ENCODE peak calls at places on chromosomes 2 and 18, in eight cellular contexts. One of them, this sample, is unnamed.

GRCh38 chr2:33526132-33526531 is 49.7 kb downstream of the RASGRP3 start:
- DNase-seq in spleen: no peak
- DNase-seq in OCI-LY7: no peak
- DNase-seq in kidney: no peak
- DNase-seq in HCT116: no peak
- DNase-seq in lower lobe of right lung: no peak
- DNase-seq in heart right ventricle: no peak
- DNase-seq in transverse colon: no peak
- DNase-seq in this sample: no peak

GRCh38 chr2:196205891-196206408 is 34.6 kb upstream of the STK17B start:
- DNase-seq in spleen: no peak
- DNase-seq in transverse colon: no peak
- DNase-seq in heart right ventricle: no peak
- DNase-seq in OCI-LY7: no peak
- DNase-seq in kidney: no peak
- DNase-seq in HCT116: no peak
- DNase-seq in lower lobe of right lung: no peak
- DNase-seq in this sample: no peak

GRCh38 chr18:38539373-38539772 is 973.8 kb upstream of the CELF4 start:
- DNase-seq in kidney: no peak
- DNase-seq in heart right ventricle: no peak
- DNase-seq in spleen: no peak
- DNase-seq in lower lobe of right lung: no peak
- DNase-seq in OCI-LY7: no peak
- DNase-seq in transverse colon: no peak
- DNase-seq in HCT116: no peak
- DNase-seq in this sample: no peak

GRCh38 chr2:37376421-37377186 is 32.2 kb downstream of the QPCT start:
- DNase-seq in transverse colon: peak; percentile 33
- DNase-seq in spleen: no peak
- DNase-seq in kidney: no peak
- DNase-seq in HCT116: peak; percentile 60
- DNase-seq in heart right ventricle: peak; percentile 13
- DNase-seq in lower lobe of right lung: no peak
- DNase-seq in OCI-LY7: peak; percentile 95
- DNase-seq in this sample: no peak

GRCh38 chr18:63637703-63638102 is 6.4 kb downstream of the SERPINB4 start:
- DNase-seq in transverse colon: no peak
- DNase-seq in spleen: no peak
- DNase-seq in OCI-LY7: no peak
- DNase-seq in kidney: no peak
- DNase-seq in HCT116: no peak
- DNase-seq in heart right ventricle: no peak
- DNase-seq in lower lobe of right lung: no peak
- DNase-seq in this sample: no peak

GRCh38 chr2:133204461-133204860 is 363.8 kb downstream of the NCKAP5 start:
- DNase-seq in OCI-LY7: no peak
- DNase-seq in spleen: no peak
- DNase-seq in heart right ventricle: no peak
- DNase-seq in HCT116: no peak
- DNase-seq in kidney: no peak
- DNase-seq in lower lobe of right lung: no peak
- DNase-seq in transverse colon: no peak
- DNase-seq in this sample: no peak

GRCh38 chr2:69931832-69932595 is 17.1 kb downstream of the MXD1 start:
- DNase-seq in lower lobe of right lung: no peak
- DNase-seq in heart right ventricle: no peak
- DNase-seq in OCI-LY7: no peak
- DNase-seq in transverse colon: no peak
- DNase-seq in kidney: no peak
- DNase-seq in HCT116: no peak
- DNase-seq in spleen: no peak
- DNase-seq in this sample: no peak

GRCh38 chr2:67802824-67803223 is 260.0 kb downstream of the C1D start:
- DNase-seq in kidney: no peak
- DNase-seq in OCI-LY7: no peak
- DNase-seq in lower lobe of right lung: no peak
- DNase-seq in spleen: no peak
- DNase-seq in heart right ventricle: no peak
- DNase-seq in HCT116: no peak
- DNase-seq in transverse colon: no peak
- DNase-seq in this sample: no peak

GRCh38 chr2:127068351-127068741 is 38.6 kb downstream of the BIN1 start:
- DNase-seq in lower lobe of right lung: no peak
- DNase-seq in kidney: no peak
- DNase-seq in transverse colon: no peak
- DNase-seq in HCT116: no peak
- DNase-seq in spleen: no peak
- DNase-seq in OCI-LY7: no peak
- DNase-seq in heart right ventricle: no peak
- DNase-seq in this sample: no peak

GRCh38 chr2:27765621-27766286 is 5.8 kb upstream of the MRPL33 start:
- DNase-seq in lower lobe of right lung: peak; percentile 86
- DNase-seq in spleen: peak; percentile 82
- DNase-seq in transverse colon: peak; percentile 66
- DNase-seq in kidney: peak; percentile 93
- DNase-seq in HCT116: peak; percentile 55
- DNase-seq in OCI-LY7: no peak
- DNase-seq in heart right ventricle: peak; percentile 63
- DNase-seq in this sample: peak; percentile 91

GRCh38 chr2:229446316-229446715 is 175.2 kb upstream of the PID1 start:
- DNase-seq in OCI-LY7: no peak
- DNase-seq in heart right ventricle: no peak
- DNase-seq in HCT116: no peak
- DNase-seq in spleen: no peak
- DNase-seq in transverse colon: no peak
- DNase-seq in kidney: no peak
- DNase-seq in lower lobe of right lung: no peak
- DNase-seq in this sample: no peak

GRCh38 chr2:49753344-49753930 is 599.1 kb upstream of the FSHR start:
- DNase-seq in lower lobe of right lung: no peak
- DNase-seq in spleen: no peak
- DNase-seq in transverse colon: no peak
- DNase-seq in kidney: no peak
- DNase-seq in heart right ventricle: no peak
- DNase-seq in OCI-LY7: no peak
- DNase-seq in HCT116: no peak
- DNase-seq in this sample: no peak

GRCh38 chr2:2843969-2844548 is 513.0 kb upstream of the MYT1L start:
- DNase-seq in spleen: peak; percentile 56
- DNase-seq in kidney: no peak
- DNase-seq in lower lobe of right lung: no peak
- DNase-seq in OCI-LY7: peak; percentile 35
- DNase-seq in heart right ventricle: no peak
- DNase-seq in HCT116: peak; percentile 7
- DNase-seq in transverse colon: no peak
- DNase-seq in this sample: no peak

GRCh38 chr2:70616168-70616694 is 62.6 kb upstream of the TGFA start:
- DNase-seq in HCT116: no peak
- DNase-seq in heart right ventricle: no peak
- DNase-seq in OCI-LY7: no peak
- DNase-seq in spleen: no peak
- DNase-seq in transverse colon: peak; percentile 52
- DNase-seq in lower lobe of right lung: no peak
- DNase-seq in kidney: no peak
- DNase-seq in this sample: no peak

GRCh38 chr2:207257291-207258190 is 91.8 kb upstream of the KLF7 start:
- DNase-seq in lower lobe of right lung: no peak
- DNase-seq in OCI-LY7: no peak
- DNase-seq in transverse colon: no peak
- DNase-seq in spleen: no peak
- DNase-seq in HCT116: no peak
- DNase-seq in heart right ventricle: no peak
- DNase-seq in kidney: no peak
- DNase-seq in this sample: no peak

DNA sequence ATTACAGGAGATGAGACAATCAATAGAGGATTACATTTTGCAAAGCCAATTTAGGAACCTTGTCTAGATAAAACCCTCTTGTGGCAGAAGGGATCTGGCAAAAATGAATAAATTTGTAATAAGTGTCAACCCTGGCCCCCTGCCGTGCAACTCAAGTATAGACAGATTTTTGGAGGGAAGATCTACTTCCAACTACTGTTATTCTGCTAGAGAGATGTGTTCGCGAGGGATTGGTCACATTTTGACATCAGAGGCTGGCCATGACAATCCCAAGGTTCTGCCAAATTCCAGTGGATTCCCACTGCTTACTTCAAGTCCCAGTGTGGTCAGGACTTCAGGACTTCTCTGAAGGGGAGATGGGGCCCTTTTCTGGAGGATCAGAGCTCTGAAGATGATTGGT is 192.6 kb downstream of the SH3RF3 start:
- DNase-seq in lower lobe of right lung: no peak
- DNase-seq in OCI-LY7: no peak
- DNase-seq in HCT116: no peak
- DNase-seq in kidney: no peak
- DNase-seq in heart right ventricle: no peak
- DNase-seq in transverse colon: no peak
- DNase-seq in spleen: no peak
- DNase-seq in this sample: no peak
- H3K4me1 ChIP-seq in lower lobe of right lung: peaks cover 86% of the 10 kb centered on the region
- H3K4me1 ChIP-seq in OCI-LY7: no peaks in the 10 kb centered on the region
- H3K4me1 ChIP-seq in HCT116: no peaks in the 10 kb centered on the region
- H3K4me1 ChIP-seq in kidney: peaks cover 34% of the 10 kb centered on the region
- H3K4me1 ChIP-seq in heart right ventricle: peaks cover 72% of the 10 kb centered on the region
- H3K4me1 ChIP-seq in transverse colon: peaks cover 19% of the 10 kb centered on the region
- H3K4me1 ChIP-seq in spleen: peaks cover 9% of the 10 kb centered on the region
- H3K4me1 ChIP-seq in this sample: peaks cover 68% of the 10 kb centered on the region

GRCh38 chr2:118502106-118502505 is 345.3 kb downstream of the EN1 start:
- DNase-seq in heart right ventricle: no peak
- DNase-seq in OCI-LY7: no peak
- DNase-seq in lower lobe of right lung: no peak
- DNase-seq in spleen: no peak
- DNase-seq in kidney: no peak
- DNase-seq in transverse colon: no peak
- DNase-seq in HCT116: no peak
- DNase-seq in this sample: no peak

GRCh38 chr2:118509319-118510016 is 338.0 kb downstream of the EN1 start:
- DNase-seq in kidney: no peak
- DNase-seq in heart right ventricle: no peak
- DNase-seq in HCT116: no peak
- DNase-seq in OCI-LY7: no peak
- DNase-seq in spleen: no peak
- DNase-seq in transverse colon: no peak
- DNase-seq in lower lobe of right lung: no peak
- DNase-seq in this sample: no peak

GRCh38 chr2:118508282-118508681 is 339.2 kb downstream of the EN1 start:
- DNase-seq in transverse colon: no peak
- DNase-seq in HCT116: no peak
- DNase-seq in heart right ventricle: no peak
- DNase-seq in OCI-LY7: no peak
- DNase-seq in lower lobe of right lung: no peak
- DNase-seq in kidney: no peak
- DNase-seq in spleen: no peak
- DNase-seq in this sample: no peak

GRCh38 chr2:118510807-118511206 is 336.6 kb downstream of the EN1 start:
- DNase-seq in OCI-LY7: no peak
- DNase-seq in spleen: no peak
- DNase-seq in heart right ventricle: no peak
- DNase-seq in lower lobe of right lung: no peak
- DNase-seq in kidney: no peak
- DNase-seq in HCT116: no peak
- DNase-seq in transverse colon: no peak
- DNase-seq in this sample: no peak

DNA sequence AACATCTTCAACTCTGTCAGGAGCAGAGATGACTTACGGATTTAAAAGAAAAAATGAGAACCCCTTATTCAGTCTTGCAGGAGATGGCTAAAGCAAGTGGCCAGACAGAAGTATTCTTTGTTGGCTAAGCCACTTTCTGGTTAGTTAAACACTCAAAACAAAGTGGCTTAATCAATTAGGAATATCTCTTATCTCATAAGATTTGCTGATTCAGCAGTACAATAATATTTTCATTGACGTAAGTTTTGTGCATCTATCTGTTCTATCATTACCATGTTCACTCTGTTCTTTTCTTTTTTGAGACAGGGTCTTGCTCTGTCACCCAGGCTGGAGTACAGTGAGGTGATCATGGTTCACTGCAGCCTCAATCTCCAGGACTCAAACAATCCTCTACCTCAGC is 342.0 kb downstream of the EN1 start:
- DNase-seq in transverse colon: no peak
- DNase-seq in lower lobe of right lung: no peak
- DNase-seq in heart right ventricle: no peak
- DNase-seq in kidney: no peak
- DNase-seq in HCT116: no peak
- DNase-seq in OCI-LY7: no peak
- DNase-seq in spleen: no peak
- DNase-seq in this sample: no peak
- H3K27ac ChIP-seq in transverse colon: no peak overlapping the region
- H3K27ac ChIP-seq in lower lobe of right lung: no peak overlapping the region
- H3K27ac ChIP-seq in heart right ventricle: no peak overlapping the region
- H3K27ac ChIP-seq in kidney: no peak overlapping the region
- H3K27ac ChIP-seq in HCT116: no peak overlapping the region
- H3K27ac ChIP-seq in OCI-LY7: no peak overlapping the region
- H3K27ac ChIP-seq in spleen: no peak overlapping the region
- H3K27ac ChIP-seq in this sample: no peak overlapping the region

GRCh38 chr2:54613361-54613760 is 110.1 kb upstream of the EML6 start:
- DNase-seq in HCT116: no peak
- DNase-seq in heart right ventricle: no peak
- DNase-seq in OCI-LY7: no peak
- DNase-seq in spleen: no peak
- DNase-seq in kidney: no peak
- DNase-seq in lower lobe of right lung: no peak
- DNase-seq in transverse colon: no peak
- DNase-seq in this sample: no peak
- H3K4me1 ChIP-seq in HCT116: no peaks in the 10 kb centered on the region
- H3K4me1 ChIP-seq in heart right ventricle: peaks cover 98% of the 10 kb centered on the region
- H3K4me1 ChIP-seq in OCI-LY7: peaks cover 11% of the 10 kb centered on the region
- H3K4me1 ChIP-seq in spleen: peaks cover 21% of the 10 kb centered on the region
- H3K4me1 ChIP-seq in kidney: peaks cover 31% of the 10 kb centered on the region
- H3K4me1 ChIP-seq in lower lobe of right lung: peaks cover 57% of the 10 kb centered on the region
- H3K4me1 ChIP-seq in transverse colon: peaks cover 17% of the 10 kb centered on the region
- H3K4me1 ChIP-seq in this sample: peaks cover 44% of the 10 kb centered on the region

DNA sequence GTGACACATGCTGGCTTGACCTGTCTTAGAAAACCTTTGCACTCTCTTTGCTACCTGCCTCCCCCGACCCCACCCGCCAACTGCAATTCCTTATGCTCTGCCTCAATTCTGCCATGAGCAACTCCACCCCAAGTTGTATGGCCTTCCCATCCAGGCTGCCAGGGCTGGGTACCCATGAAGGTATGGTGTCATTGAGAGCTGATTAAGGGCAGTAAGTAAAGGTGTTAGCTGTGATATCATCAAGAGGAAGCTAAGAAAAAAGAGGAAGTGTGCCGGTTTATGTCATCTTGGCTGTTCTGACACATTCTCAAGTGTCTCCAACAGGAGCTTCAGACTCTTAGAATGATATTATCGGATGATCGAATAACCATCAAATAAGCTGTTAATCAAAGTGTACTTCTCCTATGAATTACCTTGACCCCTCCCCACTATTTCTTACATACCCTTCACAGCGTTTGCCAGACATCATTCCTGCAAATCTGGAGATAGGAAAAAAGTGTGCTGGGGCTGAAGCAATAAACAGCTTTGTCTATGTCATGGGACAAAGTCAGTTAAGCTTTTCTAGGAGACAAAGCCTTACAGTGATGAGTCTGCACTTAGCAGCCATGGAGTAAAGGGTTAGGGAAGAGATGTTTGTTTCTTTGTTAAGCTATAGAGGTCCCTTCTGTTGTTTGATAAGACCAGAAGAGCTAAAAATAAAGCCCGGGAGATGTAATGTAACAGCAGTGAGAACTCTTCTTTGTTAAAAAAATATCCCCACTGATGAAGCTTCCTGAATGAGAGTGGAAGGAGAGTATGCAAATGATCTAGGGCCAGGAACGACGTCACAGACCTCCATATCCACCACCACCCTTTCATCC is 40.4 kb upstream of the SMAD2 start:
- DNase-seq in OCI-LY7: peak; percentile 21
- DNase-seq in HCT116: no peak
- DNase-seq in spleen: no peak
- DNase-seq in transverse colon: peak; percentile 9
- DNase-seq in lower lobe of right lung: no peak
- DNase-seq in heart right ventricle: no peak
- DNase-seq in kidney: no peak
- DNase-seq in this sample: no peak
- H3K27ac ChIP-seq in OCI-LY7: no peak overlapping the region
- H3K27ac ChIP-seq in HCT116: no peak overlapping the region
- H3K27ac ChIP-seq in spleen: no peak overlapping the region
- H3K27ac ChIP-seq in transverse colon: no peak overlapping the region
- H3K27ac ChIP-seq in lower lobe of right lung: no peak overlapping the region
- H3K27ac ChIP-seq in heart right ventricle: no peak overlapping the region
- H3K27ac ChIP-seq in kidney: no peak overlapping the region
- H3K27ac ChIP-seq in this sample: no peak overlapping the region